ENCODE peak calls at places on chromosomes 16 and 17, in eight cellular contexts. I, S, E, L, D, W, Y and U are unnamed samples.

GRCh38 chr16:16042076-16042475 is 92.7 kb downstream of the ABCC1 start:
- DNase-seq in I (no peak), S (no peak), E (peak; percentile 88), L (no peak), D (no peak), W (peak; percentile 63), Y (no peak), U (peak; percentile 86)

GRCh38 chr16:48623304-48624016 is 13.5 kb upstream of the N4BP1 start:
- DNase-seq in I (peak; percentile 87), S (peak; percentile 78), E (peak; percentile 61), L (peak; percentile 78), D (peak; percentile 78), W (peak; percentile 84), Y (peak; percentile 73), U (peak; percentile 85)

GRCh38 chr16:86667035-86667434 is 88.7 kb downstream of the FOXL1 start:
- DNase-seq in I (no peak), S (no peak), E (no peak), L (no peak), D (no peak), W (peak; percentile 69), Y (no peak), U (peak; percentile 65)

GRCh38 chr16:70573451-70574121 is 50.0 kb downstream of the SF3B3 start:
- DNase-seq in I (no peak), S (peak; percentile 33), E (peak; percentile 93), L (no peak), D (no peak), W (peak; percentile 77), Y (no peak), U (peak; percentile 73)

GRCh38 chr17:65194670-65195334 is 57.6 kb downstream of the RGS9 start:
- DNase-seq in I (no peak), S (no peak), E (no peak), L (no peak), D (no peak), W (no peak), Y (no peak), U (no peak)

GRCh38 chr17:27459433-27459832 is 3.2 kb downstream of the KSR1 start:
- DNase-seq in I (no peak), S (no peak), E (no peak), L (no peak), D (no peak), W (no peak), Y (no peak), U (no peak)

GRCh38 chr17:77354721-77355455 is 214.1 kb downstream of the SEC14L1 start:
- DNase-seq in I (peak; percentile 70), S (peak; percentile 79), E (peak; percentile 93), L (no peak), D (no peak), W (peak; percentile 40), Y (no peak), U (peak; percentile 92)

GRCh38 chr17:69525920-69526841 is 111.7 kb downstream of the MAP2K6 start:
- DNase-seq in I (no peak), S (peak; percentile 34), E (peak; percentile 26), L (no peak), D (peak; percentile 54), W (peak; percentile 23), Y (peak; percentile 72), U (peak; percentile 54)

GRCh38 chr16:56946767-56947603 is 14.8 kb upstream of the CETP start:
- DNase-seq in I (no peak), S (no peak), E (no peak), L (no peak), D (peak; percentile 26), W (no peak), Y (no peak), U (no peak)

GRCh38 chr17:49779730-49780220 is 8.7 kb upstream of the KAT7 start:
- DNase-seq in I (no peak), S (peak; percentile 49), E (peak; percentile 98), L (peak; percentile 24), D (peak; percentile 36), W (no peak), Y (peak; percentile 61), U (peak; percentile 53)

GRCh38 chr16:86355951-86356350 is 154.4 kb upstream of the FOXF1 start:
- DNase-seq in I (no peak), S (no peak), E (no peak), L (no peak), D (no peak), W (no peak), Y (no peak), U (no peak)

GRCh38 chr17:61658183-61658582 is 67.2 kb upstream of the NACA2 start:
- DNase-seq in I (no peak), S (no peak), E (no peak), L (no peak), D (no peak), W (no peak), Y (no peak), U (no peak)

GRCh38 chr17:6471531-6472465 is 27.5 kb downstream of the PIMREG start:
- DNase-seq in I (no peak), S (no peak), E (peak; percentile 51), L (no peak), D (no peak), W (no peak), Y (no peak), U (no peak)

GRCh38 chr16:26777821-26778220 is 288.9 kb upstream of the C16orf82 start:
- DNase-seq in I (no peak), S (no peak), E (no peak), L (no peak), D (no peak), W (no peak), Y (no peak), U (no peak)

GRCh38 chr16:53754938-53755910 is 51.3 kb downstream of the FTO start:
- DNase-seq in I (peak; percentile 76), S (no peak), E (peak; percentile 84), L (no peak), D (no peak), W (no peak), Y (no peak), U (no peak)

DNA sequence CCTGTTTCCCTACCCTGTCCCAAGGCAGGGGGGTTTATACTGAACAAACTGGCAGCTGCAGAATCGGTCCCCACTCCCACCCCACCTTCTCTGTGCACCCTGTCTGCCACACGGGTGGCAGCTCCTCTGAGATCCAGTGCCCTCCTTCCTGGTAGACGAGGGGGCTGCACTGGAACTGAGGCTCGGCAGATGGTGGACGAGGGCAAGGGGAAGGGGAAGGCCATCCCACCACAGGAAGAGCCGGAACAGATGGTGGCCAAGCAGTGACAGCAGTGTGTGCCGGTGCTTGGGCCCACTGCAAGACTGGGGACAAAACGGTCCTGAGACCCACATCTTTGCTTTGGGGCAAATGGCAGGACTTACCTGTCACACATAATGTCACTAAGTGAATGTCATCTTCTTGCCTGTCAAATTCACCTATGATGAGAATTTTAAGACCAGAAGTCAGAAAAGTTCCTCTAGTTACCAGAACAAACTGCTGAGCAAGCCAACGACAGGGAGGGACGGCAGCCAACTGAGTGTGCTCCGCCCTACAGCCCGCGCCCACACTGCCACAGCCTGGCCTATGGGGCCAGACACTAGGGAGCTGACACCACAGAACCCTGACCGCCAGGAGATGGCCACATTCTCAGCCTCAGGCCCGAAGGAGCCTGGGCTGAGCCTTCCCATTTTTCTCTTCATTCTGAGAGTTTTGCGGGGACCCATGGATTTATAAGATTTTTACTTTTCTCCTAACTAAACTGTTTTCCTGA is 14.4 kb downstream of the NTAN1 start:
- DNase-seq in I (peak; percentile 88), S (peak; percentile 87), E (peak; percentile 38), L (no peak), D (no peak), W (peak; percentile 84), Y (no peak), U (peak; percentile 90)
- TF ChIP-seq CTCF in I (peak; percentile 15), S (peak; percentile 32), E (no peak), L (no peak), D (no peak), W (no peak), Y (no peak), U (no peak)

DNA sequence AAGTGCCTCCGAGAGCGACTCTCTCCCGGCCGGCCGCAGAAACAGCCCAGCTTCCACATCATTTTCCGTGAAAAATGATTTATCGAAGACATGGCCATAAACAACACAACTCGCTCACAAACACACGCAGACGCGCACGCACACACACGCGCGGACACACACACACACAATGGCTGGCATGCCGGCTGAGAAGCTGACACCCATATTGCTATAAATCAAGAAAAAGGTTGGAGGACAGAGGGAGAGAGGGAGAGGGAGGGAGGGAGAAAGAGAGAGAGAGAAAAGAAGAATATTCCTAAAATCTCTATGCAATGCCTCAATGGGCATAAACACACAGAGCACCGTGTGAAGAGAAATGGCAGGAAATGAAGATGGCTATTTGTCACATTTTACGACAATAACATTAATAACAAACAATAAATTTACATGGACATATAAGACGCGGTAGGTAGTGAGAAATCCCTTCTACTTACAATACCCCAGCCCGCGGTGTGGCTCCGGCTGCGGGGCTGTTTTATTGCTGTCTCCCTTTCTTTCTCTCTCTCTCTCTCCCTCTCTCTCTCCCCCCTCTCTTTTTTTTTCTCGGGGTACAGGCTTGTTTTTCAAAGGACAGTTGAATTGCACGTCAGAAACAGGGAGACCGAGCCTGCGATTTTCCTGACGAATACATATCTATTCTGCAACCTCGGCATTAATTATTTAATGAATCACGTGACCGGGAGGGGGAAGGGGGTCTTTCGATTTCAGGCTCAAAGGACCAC is 9.5 kb downstream of the HOXB4 start:
- DNase-seq in I (no peak), S (no peak), E (no peak), L (no peak), D (no peak), W (no peak), Y (no peak), U (no peak)
- H3K4me3 ChIP-seq in I (peak overlapping the region; percentile 25), S (no peak overlapping the region), E (peak overlapping the region; percentile 35), L (no peak overlapping the region), D (no peak overlapping the region), W (no peak overlapping the region), Y (no peak overlapping the region), U (no peak overlapping the region)

DNA sequence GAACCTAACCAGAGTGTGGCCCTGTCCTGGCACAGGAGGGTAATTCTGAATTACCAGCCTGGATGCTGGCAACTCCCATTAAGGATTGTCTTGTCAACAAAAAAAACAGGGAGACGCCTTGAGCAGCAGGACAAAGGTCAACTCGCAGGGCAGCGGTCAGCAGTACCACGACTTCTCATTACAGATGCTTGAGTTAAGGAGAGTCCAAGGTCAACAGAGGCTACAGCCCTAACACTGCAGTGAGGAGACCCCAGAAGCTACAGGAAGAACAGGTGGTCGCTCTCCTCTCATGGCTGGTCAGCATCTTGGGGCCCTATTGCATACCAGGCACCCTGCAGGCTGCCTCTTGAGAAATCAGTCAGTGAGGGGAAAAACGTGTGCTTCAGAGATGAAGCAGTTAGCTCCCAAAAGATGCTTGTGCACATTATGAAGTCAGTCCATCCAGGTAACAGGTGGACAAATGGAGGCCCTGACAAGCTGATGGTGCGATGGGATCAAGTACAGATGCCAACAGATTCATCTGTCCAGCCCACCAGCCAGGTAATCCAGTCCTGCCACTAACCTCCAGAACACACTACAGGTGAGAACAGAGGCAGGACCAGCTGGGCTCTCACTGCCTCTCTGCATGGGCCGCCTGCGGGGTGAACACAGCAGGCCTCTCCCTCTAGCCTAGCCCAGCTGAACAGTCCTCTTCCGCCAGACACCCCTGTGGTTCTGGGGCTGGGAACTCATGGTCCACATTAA is 4.2 kb downstream of the CSNK1D start:
- DNase-seq in I (no peak), S (no peak), E (no peak), L (no peak), D (no peak), W (no peak), Y (no peak), U (no peak)
- H3K4me1 ChIP-seq in I (peaks cover 72% of the 10 kb centered on the region), S (peaks cover 79% of the 10 kb centered on the region), E (peaks cover 36% of the 10 kb centered on the region), L (peaks cover 65% of the 10 kb centered on the region), D (peaks cover 13% of the 10 kb centered on the region), W (peaks cover 60% of the 10 kb centered on the region), Y (peaks cover 17% of the 10 kb centered on the region), U (peaks cover 46% of the 10 kb centered on the region)

DNA sequence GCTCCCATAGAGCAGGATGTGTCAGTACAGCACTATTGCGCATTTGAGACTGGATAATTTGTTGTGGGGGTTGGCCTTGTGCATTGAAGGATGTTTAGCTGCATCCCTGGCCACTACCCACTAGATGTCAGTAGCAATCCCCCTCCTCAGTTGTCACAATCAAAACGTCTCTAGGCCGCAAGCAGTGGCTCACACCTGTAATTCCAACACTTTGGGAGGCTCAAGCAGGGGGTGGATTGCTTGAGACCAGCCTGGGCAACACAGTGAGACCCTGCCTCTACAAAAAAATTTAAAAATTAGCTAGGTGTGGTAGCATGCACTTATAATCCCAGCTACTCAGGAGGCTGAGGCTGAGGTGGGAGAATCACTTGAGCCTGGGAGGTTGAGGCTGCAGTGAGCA is 48.4 kb downstream of the CENPV start:
- DNase-seq in I (no peak), S (no peak), E (no peak), L (peak; percentile 12), D (no peak), W (no peak), Y (peak; percentile 57), U (no peak)
- TF ChIP-seq CTCF in I (no peak), S (no peak), E (peak; percentile 62), L (peak; percentile 43), D (peak; percentile 21), W (no peak), Y (peak; percentile 81), U (no peak)